ENCODE peak calls at places on chromosomes 2 and 18, in nine cellular contexts. U, F, W, R, Y, I, T, J and G are unnamed samples.
A peak's percentile ranks its signal among the peaks of the same experiment; 100 is the strongest.

GRCh38 chr2:48900321-48901014 is 144.9 kb upstream of the LHCGR start:
- DNase-seq in U (no peak), F (no peak), W (no peak), R (no peak), Y (no peak), I (no peak), T (no peak), J (no peak), G (no peak)

GRCh38 chr18:73669299-73669698 is 478.3 kb downstream of the FBXO15 start:
- DNase-seq in U (no peak), F (no peak), W (no peak), R (no peak), Y (peak; percentile 90), I (no peak), T (no peak), J (no peak), G (no peak)

GRCh38 chr2:223976635-223977226 is 19.5 kb downstream of the MRPL44 start:
- DNase-seq in U (peak; percentile 81), F (no peak), W (no peak), R (no peak), Y (no peak), I (no peak), T (no peak), J (no peak), G (no peak)

GRCh38 chr18:9827856-9828793 is 57.6 kb upstream of the TXNDC2 start:
- DNase-seq in U (peak; percentile 95), F (no peak), W (no peak), R (peak; percentile 42), Y (peak; percentile 99), I (no peak), T (no peak), J (peak; percentile 48), G (peak; percentile 69)

GRCh38 chr2:115160523-115161521 is 718.4 kb downstream of the DPP10 start:
- DNase-seq in U (no peak), F (peak; percentile 65), W (no peak), R (no peak), Y (no peak), I (no peak), T (no peak), J (peak; percentile 43), G (peak; percentile 82)

GRCh38 chr2:172241219-172241618 is 138.5 kb upstream of the DLX2 start:
- DNase-seq in U (no peak), F (no peak), W (no peak), R (no peak), Y (no peak), I (no peak), T (no peak), J (no peak), G (no peak)

GRCh38 chr2:160646684-160647444 is 153.3 kb upstream of the RBMS1 start:
- DNase-seq in U (no peak), F (no peak), W (no peak), R (no peak), Y (no peak), I (no peak), T (no peak), J (no peak), G (peak; percentile 73)

GRCh38 chr2:171923206-171923605 is 945 bp downstream of the HAT1 start:
- DNase-seq in U (peak; percentile 31), F (no peak), W (no peak), R (no peak), Y (peak; percentile 58), I (no peak), T (no peak), J (no peak), G (peak; percentile 6)

GRCh38 chr2:224011837-224012236 is 27.2 kb downstream of the SERPINE2 start:
- DNase-seq in U (no peak), F (no peak), W (no peak), R (no peak), Y (no peak), I (no peak), T (no peak), J (no peak), G (peak; percentile 74)

GRCh38 chr2:159515482-159515881 is 100.9 kb downstream of the BAZ2B start:
- DNase-seq in U (peak; percentile 8), F (peak; percentile 19), W (no peak), R (no peak), Y (no peak), I (no peak), T (no peak), J (no peak), G (peak; percentile 19)

GRCh38 chr2:102126660-102127059 is 15.9 kb upstream of the IL1R1 start:
- DNase-seq in U (no peak), F (no peak), W (no peak), R (no peak), Y (no peak), I (no peak), T (no peak), J (no peak), G (no peak)

GRCh38 chr2:74544634-74545033 is 9.1 kb downstream of the LOXL3 start:
- DNase-seq in U (no peak), F (no peak), W (no peak), R (no peak), Y (no peak), I (no peak), T (no peak), J (no peak), G (peak; percentile 34)

GRCh38 chr2:37523861-37524362 is 147.5 kb downstream of the CDC42EP3 start:
- DNase-seq in U (peak; percentile 34), F (no peak), W (peak; percentile 56), R (no peak), Y (peak; percentile 96), I (no peak), T (peak; percentile 71), J (peak; percentile 25), G (no peak)

GRCh38 chr18:48803951-48804855 is 146.6 kb downstream of the SMAD7 start:
- DNase-seq in U (no peak), F (no peak), W (peak; percentile 11), R (no peak), Y (no peak), I (no peak), T (peak; percentile 82), J (peak; percentile 78), G (no peak)

GRCh38 chr2:118855451-118856279 is 8.2 kb upstream of the EN1 start:
- DNase-seq in U (peak; percentile 68), F (peak; percentile 84), W (peak; percentile 72), R (peak; percentile 86), Y (peak; percentile 65), I (peak; percentile 80), T (peak; percentile 83), J (peak; percentile 91), G (peak; percentile 66)
- H3K4me3 ChIP-seq in U (no peak overlapping the region), F (peak overlapping the region; percentile 76), W (no peak overlapping the region), R (peak overlapping the region; percentile 3), Y (no peak overlapping the region), I (peak overlapping the region; percentile 36), T (peak overlapping the region; percentile 30), J (peak overlapping the region; percentile 32), G (no peak overlapping the region)

GRCh38 chr2:24490674-24491625 is at the start of gene NCOA1:
- DNase-seq in U (peak; percentile 84), F (peak; percentile 92), W (peak; percentile 91), R (peak; percentile 94), Y (peak; percentile 89), I (peak; percentile 92), T (peak; percentile 94), J (peak; percentile 96), G (peak; percentile 94)

GRCh38 chr2:24492283-24493272 is 1.5 kb downstream of the NCOA1 start:
- DNase-seq in U (peak; percentile 22), F (no peak), W (no peak), R (no peak), Y (peak; percentile 51), I (no peak), T (no peak), J (no peak), G (peak; percentile 53)

GRCh38 chr2:24489942-24490673 is 946 bp upstream of the NCOA1 start:
- DNase-seq in U (peak; percentile 59), F (peak; percentile 10), W (no peak), R (no peak), Y (peak; percentile 40), I (no peak), T (no peak), J (no peak), G (peak; percentile 79)

GRCh38 chr2:24493713-24494112 is 2.7 kb downstream of the NCOA1 start:
- DNase-seq in U (peak; percentile 68), F (no peak), W (no peak), R (no peak), Y (peak; percentile 35), I (no peak), T (no peak), J (no peak), G (no peak)

DNA sequence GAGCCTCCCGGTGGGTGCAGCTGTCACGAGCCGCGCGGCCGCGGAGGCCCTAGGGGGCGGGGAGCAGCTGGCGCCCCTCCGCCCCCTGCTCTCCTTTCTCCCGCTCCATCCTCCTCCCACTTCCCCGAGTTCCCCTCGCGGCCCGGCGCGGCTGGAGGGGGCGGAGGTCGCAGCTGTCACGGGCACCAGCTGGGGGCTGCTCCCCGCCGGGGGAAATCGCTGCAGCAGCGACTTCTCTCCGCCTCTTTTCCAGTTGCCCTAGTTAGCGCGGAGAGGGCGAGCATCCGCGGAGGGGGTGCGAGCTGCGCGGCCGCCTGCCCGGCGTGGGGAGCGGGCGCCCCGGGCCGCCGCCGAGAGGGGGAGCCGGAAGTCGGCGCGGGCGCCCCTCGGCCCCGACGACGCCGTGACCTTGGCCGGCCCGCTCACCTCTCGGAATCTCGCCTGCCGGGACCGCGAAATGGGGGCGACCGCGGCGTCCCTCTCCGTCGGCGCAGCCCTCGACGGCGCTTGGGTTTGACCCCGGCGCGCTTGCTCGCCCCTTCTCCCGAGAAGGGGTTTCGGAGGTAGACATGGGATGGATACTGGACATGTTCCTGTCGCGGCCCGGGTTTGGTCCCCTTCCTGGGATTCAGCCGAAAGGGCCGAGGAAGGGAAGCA is 700 bp downstream of the NCOA1 start:
- DNase-seq in U (peak; percentile 62), F (peak; percentile 47), W (peak; percentile 59), R (peak; percentile 71), Y (peak; percentile 30), I (peak; percentile 72), T (peak; percentile 73), J (peak; percentile 85), G (peak; percentile 38)
- H3K9me3 ChIP-seq in U (no peaks in the 10 kb centered on the region), F (no peaks in the 10 kb centered on the region), W (no peaks in the 10 kb centered on the region), R (no peaks in the 10 kb centered on the region), Y (no peaks in the 10 kb centered on the region), I (no peaks in the 10 kb centered on the region), T (no peaks in the 10 kb centered on the region), J (no peaks in the 10 kb centered on the region), G (no peaks in the 10 kb centered on the region)

DNA sequence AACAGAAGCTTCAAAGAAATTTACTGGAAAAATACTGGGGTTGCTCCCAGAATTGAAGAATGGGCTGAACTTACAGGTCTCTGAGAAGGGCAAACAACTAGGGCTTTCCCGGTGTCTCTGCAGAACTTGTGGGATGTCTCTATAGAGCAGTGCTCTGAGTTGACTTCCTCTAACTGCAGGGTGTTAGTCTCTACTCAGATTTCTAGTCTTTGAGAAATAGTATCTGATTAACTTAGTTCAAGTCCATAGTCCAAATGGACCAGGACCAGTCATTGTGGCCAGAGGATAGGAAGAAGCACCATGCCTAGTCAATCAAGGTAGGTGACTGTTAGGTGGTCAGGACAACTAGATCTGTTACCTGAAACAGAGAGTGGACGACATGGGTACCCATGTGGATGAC is 45.8 kb downstream of the LIMS1 start:
- DNase-seq in U (no peak), F (no peak), W (no peak), R (no peak), Y (no peak), I (no peak), T (no peak), J (no peak), G (no peak)
- H3K27ac ChIP-seq in U (peak overlapping the region; percentile 41), F (no peak overlapping the region), W (no peak overlapping the region), R (no peak overlapping the region), Y (peak overlapping the region; percentile 14), I (peak overlapping the region; percentile 74), T (peak overlapping the region; percentile 16), J (no peak overlapping the region), G (peak overlapping the region; percentile 46)

DNA sequence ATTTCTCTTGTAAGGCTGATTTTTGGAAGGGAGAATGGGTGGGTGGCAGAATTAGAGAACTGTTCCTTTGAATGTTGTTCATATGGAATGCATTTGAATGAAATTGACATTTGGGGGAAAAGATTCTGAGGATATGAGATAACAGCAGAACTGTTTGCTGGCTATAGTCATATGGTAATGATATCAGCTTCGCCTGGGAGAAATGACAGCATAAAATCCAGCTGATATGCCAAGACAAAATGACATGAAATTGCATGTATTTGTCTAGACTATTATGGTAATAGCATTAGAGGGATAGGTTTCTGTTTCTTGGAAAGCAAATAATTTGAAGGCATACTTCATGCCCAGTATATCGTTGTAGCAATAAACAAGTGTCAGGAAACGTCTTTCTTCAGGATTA is 150.8 kb upstream of the SPATS2L start:
- DNase-seq in U (no peak), F (no peak), W (no peak), R (no peak), Y (no peak), I (no peak), T (no peak), J (no peak), G (no peak)
- H3K4me3 ChIP-seq in U (no peak overlapping the region), F (no peak overlapping the region), W (no peak overlapping the region), R (no peak overlapping the region), Y (peak overlapping the region; percentile 73), I (no peak overlapping the region), T (peak overlapping the region; percentile 33), J (peak overlapping the region; percentile 49), G (no peak overlapping the region)